ENCODE peak calls at places on chromosomes 2 and 18, in ten cellular contexts. One of them, this sample, is unnamed.
A peak's percentile ranks its signal among the peaks of the same experiment; 100 is the strongest.

GRCh38 chr2:12326449-12327190 is 390.1 kb upstream of the TRIB2 start:
- DNase-seq in G401: no peak
- DNase-seq in MV-4-11: no peak
- DNase-seq in stimulated activated naive CD8-positive, alpha-beta T cell treated with anti-CD3 and anti-CD28 coated beads, Interleukin-15, Interleukin-2, amounts not matched to agents 100 U/mL and 50 U/mL, for 24 hours: no peak
- DNase-seq in NCI-H2171 treated with DMSO at 0.1 percent for 48 hours: no peak
- DNase-seq in activated CD4-positive, alpha-beta T cell treated with anti-CD3 and anti-CD28 coated beads, Interleukin-2, amount 10 ng/mL, durations not matched to agents 7 days and 5 days: peak; percentile 18
- DNase-seq in GM03348: no peak
- DNase-seq in ecto neural progenitor cell: peak; percentile 49
- DNase-seq in Kasumi-1: no peak
- DNase-seq in caudate nucleus: no peak
- DNase-seq in this sample: no peak

GRCh38 chr2:51534176-51534575 is 502.2 kb upstream of the NRXN1 start:
- DNase-seq in G401: no peak
- DNase-seq in MV-4-11: no peak
- DNase-seq in stimulated activated naive CD8-positive, alpha-beta T cell treated with anti-CD3 and anti-CD28 coated beads, Interleukin-15, Interleukin-2, amounts not matched to agents 100 U/mL and 50 U/mL, for 24 hours: no peak
- DNase-seq in NCI-H2171 treated with DMSO at 0.1 percent for 48 hours: peak; percentile 96
- DNase-seq in activated CD4-positive, alpha-beta T cell treated with anti-CD3 and anti-CD28 coated beads, Interleukin-2, amount 10 ng/mL, durations not matched to agents 7 days and 5 days: no peak
- DNase-seq in GM03348: no peak
- DNase-seq in ecto neural progenitor cell: no peak
- DNase-seq in Kasumi-1: no peak
- DNase-seq in caudate nucleus: no peak
- DNase-seq in this sample: no peak

GRCh38 chr2:103788875-103789715 is 1027.3 kb downstream of the TMEM182 start:
- DNase-seq in G401: peak; percentile 30
- DNase-seq in MV-4-11: no peak
- DNase-seq in stimulated activated naive CD8-positive, alpha-beta T cell treated with anti-CD3 and anti-CD28 coated beads, Interleukin-15, Interleukin-2, amounts not matched to agents 100 U/mL and 50 U/mL, for 24 hours: no peak
- DNase-seq in NCI-H2171 treated with DMSO at 0.1 percent for 48 hours: no peak
- DNase-seq in activated CD4-positive, alpha-beta T cell treated with anti-CD3 and anti-CD28 coated beads, Interleukin-2, amount 10 ng/mL, durations not matched to agents 7 days and 5 days: no peak
- DNase-seq in GM03348: no peak
- DNase-seq in ecto neural progenitor cell: peak; percentile 71
- DNase-seq in Kasumi-1: no peak
- DNase-seq in caudate nucleus: peak; percentile 22
- DNase-seq in this sample: peak; percentile 87

GRCh38 chr2:53987336-53987921 is 16.6 kb upstream of the PSME4 start:
- DNase-seq in G401: no peak
- DNase-seq in MV-4-11: no peak
- DNase-seq in stimulated activated naive CD8-positive, alpha-beta T cell treated with anti-CD3 and anti-CD28 coated beads, Interleukin-15, Interleukin-2, amounts not matched to agents 100 U/mL and 50 U/mL, for 24 hours: no peak
- DNase-seq in NCI-H2171 treated with DMSO at 0.1 percent for 48 hours: peak; percentile 78
- DNase-seq in activated CD4-positive, alpha-beta T cell treated with anti-CD3 and anti-CD28 coated beads, Interleukin-2, amount 10 ng/mL, durations not matched to agents 7 days and 5 days: no peak
- DNase-seq in GM03348: no peak
- DNase-seq in ecto neural progenitor cell: no peak
- DNase-seq in Kasumi-1: no peak
- DNase-seq in caudate nucleus: no peak
- DNase-seq in this sample: no peak

GRCh38 chr2:36397040-36397616 is 41.5 kb downstream of the CRIM1 start:
- DNase-seq in G401: no peak
- DNase-seq in MV-4-11: no peak
- DNase-seq in stimulated activated naive CD8-positive, alpha-beta T cell treated with anti-CD3 and anti-CD28 coated beads, Interleukin-15, Interleukin-2, amounts not matched to agents 100 U/mL and 50 U/mL, for 24 hours: no peak
- DNase-seq in NCI-H2171 treated with DMSO at 0.1 percent for 48 hours: no peak
- DNase-seq in activated CD4-positive, alpha-beta T cell treated with anti-CD3 and anti-CD28 coated beads, Interleukin-2, amount 10 ng/mL, durations not matched to agents 7 days and 5 days: no peak
- DNase-seq in GM03348: no peak
- DNase-seq in ecto neural progenitor cell: no peak
- DNase-seq in Kasumi-1: no peak
- DNase-seq in caudate nucleus: no peak
- DNase-seq in this sample: no peak

GRCh38 chr18:51503351-51503750 is 305.9 kb upstream of the MEX3C start:
- DNase-seq in G401: no peak
- DNase-seq in MV-4-11: no peak
- DNase-seq in stimulated activated naive CD8-positive, alpha-beta T cell treated with anti-CD3 and anti-CD28 coated beads, Interleukin-15, Interleukin-2, amounts not matched to agents 100 U/mL and 50 U/mL, for 24 hours: no peak
- DNase-seq in NCI-H2171 treated with DMSO at 0.1 percent for 48 hours: no peak
- DNase-seq in activated CD4-positive, alpha-beta T cell treated with anti-CD3 and anti-CD28 coated beads, Interleukin-2, amount 10 ng/mL, durations not matched to agents 7 days and 5 days: no peak
- DNase-seq in GM03348: no peak
- DNase-seq in ecto neural progenitor cell: no peak
- DNase-seq in Kasumi-1: no peak
- DNase-seq in caudate nucleus: no peak
- DNase-seq in this sample: no peak

GRCh38 chr2:54103454-54104314 is 11.7 kb upstream of the ACYP2 start:
- DNase-seq in G401: no peak
- DNase-seq in MV-4-11: no peak
- DNase-seq in stimulated activated naive CD8-positive, alpha-beta T cell treated with anti-CD3 and anti-CD28 coated beads, Interleukin-15, Interleukin-2, amounts not matched to agents 100 U/mL and 50 U/mL, for 24 hours: peak; percentile 42
- DNase-seq in NCI-H2171 treated with DMSO at 0.1 percent for 48 hours: peak; percentile 15
- DNase-seq in activated CD4-positive, alpha-beta T cell treated with anti-CD3 and anti-CD28 coated beads, Interleukin-2, amount 10 ng/mL, durations not matched to agents 7 days and 5 days: peak; percentile 28
- DNase-seq in GM03348: peak; percentile 74
- DNase-seq in ecto neural progenitor cell: no peak
- DNase-seq in Kasumi-1: peak; percentile 32
- DNase-seq in caudate nucleus: no peak
- DNase-seq in this sample: no peak

GRCh38 chr2:120218181-120218580 is 5.0 kb downstream of the TMEM185B start:
- DNase-seq in G401: no peak
- DNase-seq in MV-4-11: peak; percentile 28
- DNase-seq in stimulated activated naive CD8-positive, alpha-beta T cell treated with anti-CD3 and anti-CD28 coated beads, Interleukin-15, Interleukin-2, amounts not matched to agents 100 U/mL and 50 U/mL, for 24 hours: no peak
- DNase-seq in NCI-H2171 treated with DMSO at 0.1 percent for 48 hours: no peak
- DNase-seq in activated CD4-positive, alpha-beta T cell treated with anti-CD3 and anti-CD28 coated beads, Interleukin-2, amount 10 ng/mL, durations not matched to agents 7 days and 5 days: no peak
- DNase-seq in GM03348: no peak
- DNase-seq in ecto neural progenitor cell: no peak
- DNase-seq in Kasumi-1: no peak
- DNase-seq in caudate nucleus: no peak
- DNase-seq in this sample: no peak

GRCh38 chr2:56474412-56475158 is 290.8 kb downstream of the CCDC85A start:
- DNase-seq in G401: peak; percentile 79
- DNase-seq in MV-4-11: peak; percentile 33
- DNase-seq in stimulated activated naive CD8-positive, alpha-beta T cell treated with anti-CD3 and anti-CD28 coated beads, Interleukin-15, Interleukin-2, amounts not matched to agents 100 U/mL and 50 U/mL, for 24 hours: no peak
- DNase-seq in NCI-H2171 treated with DMSO at 0.1 percent for 48 hours: peak; percentile 98
- DNase-seq in activated CD4-positive, alpha-beta T cell treated with anti-CD3 and anti-CD28 coated beads, Interleukin-2, amount 10 ng/mL, durations not matched to agents 7 days and 5 days: no peak
- DNase-seq in GM03348: peak; percentile 43
- DNase-seq in ecto neural progenitor cell: no peak
- DNase-seq in Kasumi-1: no peak
- DNase-seq in caudate nucleus: no peak
- DNase-seq in this sample: no peak